ENCODE peak calls at places on chromosomes 13 and 19, in six cellular contexts. One of them, this sample, is unnamed.

GRCh38 chr19:20044663-20045062 is 5.4 kb upstream of the ZNF682 start:
- DNase-seq in DND-41: no peak
- DNase-seq in epithelial cell of proximal tubule: no peak
- DNase-seq in GM23248: no peak
- DNase-seq in neuronal stem cell: no peak
- DNase-seq in A673: no peak
- DNase-seq in this sample: no peak

GRCh38 chr19:18119243-18120105 is 21.9 kb downstream of the MAST3 start:
- DNase-seq in DND-41: peak
- DNase-seq in epithelial cell of proximal tubule: no peak
- DNase-seq in GM23248: no peak
- DNase-seq in neuronal stem cell: no peak
- DNase-seq in A673: no peak
- DNase-seq in this sample: peak

GRCh38 chr13:109500146-109500773 is 286.1 kb downstream of the IRS2 start:
- DNase-seq in DND-41: no peak
- DNase-seq in epithelial cell of proximal tubule: no peak
- DNase-seq in GM23248: no peak
- DNase-seq in neuronal stem cell: peak
- DNase-seq in A673: peak
- DNase-seq in this sample: no peak

GRCh38 chr19:10968527-10969081 is 7.8 kb downstream of the SMARCA4 start:
- DNase-seq in DND-41: peak
- DNase-seq in epithelial cell of proximal tubule: no peak
- DNase-seq in GM23248: no peak
- DNase-seq in neuronal stem cell: no peak
- DNase-seq in A673: no peak
- DNase-seq in this sample: no peak

GRCh38 chr13:23921451-23921888 is 24.2 kb upstream of the C1QTNF9B start:
- DNase-seq in DND-41: no peak
- DNase-seq in epithelial cell of proximal tubule: peak
- DNase-seq in GM23248: peak
- DNase-seq in neuronal stem cell: peak
- DNase-seq in A673: peak
- DNase-seq in this sample: no peak

GRCh38 chr19:6260912-6261636 is 18.7 kb downstream of the MLLT1 start:
- DNase-seq in DND-41: peak
- DNase-seq in epithelial cell of proximal tubule: no peak
- DNase-seq in GM23248: peak
- DNase-seq in neuronal stem cell: no peak
- DNase-seq in A673: peak
- DNase-seq in this sample: no peak

GRCh38 chr13:44368062-44368591 is 5.5 kb upstream of the SERP2 start:
- DNase-seq in DND-41: no peak
- DNase-seq in epithelial cell of proximal tubule: no peak
- DNase-seq in GM23248: peak
- DNase-seq in neuronal stem cell: no peak
- DNase-seq in A673: peak
- DNase-seq in this sample: no peak

GRCh38 chr19:34313188-34313587 is 51.8 kb upstream of the GPI start:
- DNase-seq in DND-41: no peak
- DNase-seq in epithelial cell of proximal tubule: no peak
- DNase-seq in GM23248: peak
- DNase-seq in neuronal stem cell: no peak
- DNase-seq in A673: peak
- DNase-seq in this sample: no peak

GRCh38 chr13:113144255-113144629 is 14.2 kb upstream of the PROZ start:
- DNase-seq in DND-41: no peak
- DNase-seq in epithelial cell of proximal tubule: no peak
- DNase-seq in GM23248: no peak
- DNase-seq in neuronal stem cell: no peak
- DNase-seq in A673: no peak
- DNase-seq in this sample: no peak

GRCh38 chr19:38455031-38455430 is 21.5 kb downstream of the RYR1 start:
- DNase-seq in DND-41: peak
- DNase-seq in epithelial cell of proximal tubule: no peak
- DNase-seq in GM23248: peak
- DNase-seq in neuronal stem cell: no peak
- DNase-seq in A673: peak
- DNase-seq in this sample: no peak

GRCh38 chr19:10105241-10106099 is 692 bp upstream of the PPAN start:
- DNase-seq in DND-41: no peak
- DNase-seq in epithelial cell of proximal tubule: no peak
- DNase-seq in GM23248: peak
- DNase-seq in neuronal stem cell: no peak
- DNase-seq in A673: no peak
- DNase-seq in this sample: peak

GRCh38 chr13:33676700-33677048 is 141.3 kb upstream of the RFC3 start:
- DNase-seq in DND-41: peak
- DNase-seq in epithelial cell of proximal tubule: peak
- DNase-seq in GM23248: peak
- DNase-seq in neuronal stem cell: no peak
- DNase-seq in A673: peak
- DNase-seq in this sample: no peak

GRCh38 chr13:41713405-41713804 is 247.5 kb downstream of the VWA8 start:
- DNase-seq in DND-41: no peak
- DNase-seq in epithelial cell of proximal tubule: no peak
- DNase-seq in GM23248: no peak
- DNase-seq in neuronal stem cell: no peak
- DNase-seq in A673: no peak
- DNase-seq in this sample: no peak
- H3K4me3 ChIP-seq in DND-41: no peak
- H3K4me3 ChIP-seq in epithelial cell of proximal tubule: no peak
- H3K4me3 ChIP-seq in GM23248: no peak
- H3K4me3 ChIP-seq in neuronal stem cell: no peak
- H3K4me3 ChIP-seq in A673: no peak
- H3K4me3 ChIP-seq in this sample: no peak

GRCh38 chr19:48994035-48994386 is 324 bp downstream of the RUVBL2 start:
- DNase-seq in DND-41: no peak
- DNase-seq in epithelial cell of proximal tubule: no peak
- DNase-seq in GM23248: peak
- DNase-seq in neuronal stem cell: no peak
- DNase-seq in A673: no peak
- DNase-seq in this sample: no peak

GRCh38 chr19:48992571-48993174 is 436 bp downstream of the GYS1 start:
- DNase-seq in DND-41: no peak
- DNase-seq in epithelial cell of proximal tubule: no peak
- DNase-seq in GM23248: no peak
- DNase-seq in neuronal stem cell: no peak
- DNase-seq in A673: no peak
- DNase-seq in this sample: no peak

GRCh38 chr19:48993175-48994034 is at the start of the genes GYS1 and RUVBL2:
- DNase-seq in DND-41: peak
- DNase-seq in epithelial cell of proximal tubule: peak
- DNase-seq in GM23248: peak
- DNase-seq in neuronal stem cell: peak
- DNase-seq in A673: peak
- DNase-seq in this sample: peak

GRCh38 chr19:48999481-49000325 is 6.0 kb downstream of the RUVBL2 start:
- DNase-seq in DND-41: peak
- DNase-seq in epithelial cell of proximal tubule: no peak
- DNase-seq in GM23248: peak
- DNase-seq in neuronal stem cell: peak
- DNase-seq in A673: peak
- DNase-seq in this sample: peak

DNA sequence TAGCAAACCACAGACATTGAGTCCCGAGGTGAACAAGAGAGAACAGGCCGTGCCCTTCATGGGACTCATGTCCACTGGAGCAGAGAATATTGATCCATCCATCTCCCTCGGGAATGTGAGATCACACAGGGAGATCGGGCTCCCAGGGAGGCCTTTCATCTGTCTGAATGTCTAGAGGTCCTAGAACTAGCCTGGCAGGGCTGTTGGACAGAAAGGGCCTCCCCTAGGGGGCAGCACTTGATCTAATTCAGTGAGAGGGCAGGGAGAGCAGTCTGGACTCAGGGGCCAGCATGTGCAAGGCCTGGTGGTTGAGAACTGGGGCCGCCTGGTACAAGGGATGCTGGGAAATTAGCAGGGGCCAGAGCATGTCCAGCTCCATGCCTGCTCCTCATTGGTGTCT is 4.3 kb downstream of the RUVBL2 start:
- DNase-seq in DND-41: peak
- DNase-seq in epithelial cell of proximal tubule: no peak
- DNase-seq in GM23248: peak
- DNase-seq in neuronal stem cell: peak
- DNase-seq in A673: peak
- DNase-seq in this sample: peak
- H3K4me3 ChIP-seq in DND-41: no peak
- H3K4me3 ChIP-seq in epithelial cell of proximal tubule: no peak
- H3K4me3 ChIP-seq in GM23248: no peak
- H3K4me3 ChIP-seq in neuronal stem cell: no peak
- H3K4me3 ChIP-seq in A673: no peak
- H3K4me3 ChIP-seq in this sample: no peak

GRCh38 chr19:1854542-1855039 is 6.3 kb upstream of the REXO1 start:
- DNase-seq in DND-41: no peak
- DNase-seq in epithelial cell of proximal tubule: no peak
- DNase-seq in GM23248: peak
- DNase-seq in neuronal stem cell: no peak
- DNase-seq in A673: no peak
- DNase-seq in this sample: no peak

GRCh38 chr19:1854032-1854541 is 5.8 kb upstream of the REXO1 start:
- DNase-seq in DND-41: no peak
- DNase-seq in epithelial cell of proximal tubule: no peak
- DNase-seq in GM23248: no peak
- DNase-seq in neuronal stem cell: no peak
- DNase-seq in A673: no peak
- DNase-seq in this sample: no peak

GRCh38 chr19:1852294-1852646 is 4.0 kb upstream of the REXO1 start:
- DNase-seq in DND-41: peak
- DNase-seq in epithelial cell of proximal tubule: no peak
- DNase-seq in GM23248: no peak
- DNase-seq in neuronal stem cell: no peak
- DNase-seq in A673: peak
- DNase-seq in this sample: no peak

GRCh38 chr19:1852729-1853128 is 4.4 kb upstream of the REXO1 start:
- DNase-seq in DND-41: no peak
- DNase-seq in epithelial cell of proximal tubule: no peak
- DNase-seq in GM23248: no peak
- DNase-seq in neuronal stem cell: no peak
- DNase-seq in A673: peak
- DNase-seq in this sample: no peak

DNA sequence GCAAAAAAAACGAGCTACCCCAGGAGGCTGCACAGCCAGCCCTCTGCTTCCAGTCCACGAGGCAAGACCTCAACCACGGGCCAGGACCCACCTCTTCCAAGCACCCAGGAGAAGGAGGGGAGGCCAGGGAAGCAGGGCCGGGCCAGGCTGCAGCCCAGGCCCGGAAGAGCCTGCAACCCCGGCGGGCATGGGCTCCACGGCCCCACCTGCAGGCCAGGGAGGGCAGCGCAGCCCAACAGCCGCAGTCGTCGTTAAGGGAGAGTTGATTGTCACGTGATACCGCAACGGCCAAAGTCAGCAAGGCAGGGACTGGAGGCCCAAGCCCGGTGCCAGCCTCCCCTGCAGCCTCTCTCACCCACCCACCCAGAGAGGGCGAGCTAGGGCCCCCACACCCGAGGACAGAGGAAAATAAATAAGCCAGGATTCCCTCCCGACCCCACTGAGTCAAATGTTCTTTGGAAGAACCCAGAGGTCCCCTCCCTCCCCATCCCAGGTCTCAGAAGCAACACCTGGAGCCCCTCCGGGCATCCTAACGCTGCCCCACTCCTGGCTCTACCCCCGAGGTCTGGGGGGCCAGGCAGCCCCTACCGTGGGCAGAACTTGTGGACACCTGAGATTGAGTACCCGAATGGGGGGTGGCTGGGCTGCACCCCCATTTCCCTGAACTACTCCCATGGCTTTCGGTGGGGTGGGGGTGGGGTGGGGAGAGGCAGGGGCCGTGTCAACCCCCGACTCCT is 5.2 kb upstream of the REXO1 start:
- DNase-seq in DND-41: peak
- DNase-seq in epithelial cell of proximal tubule: no peak
- DNase-seq in GM23248: peak
- DNase-seq in neuronal stem cell: no peak
- DNase-seq in A673: peak
- DNase-seq in this sample: peak
- H3K4me3 ChIP-seq in DND-41: no peak
- H3K4me3 ChIP-seq in epithelial cell of proximal tubule: no peak
- H3K4me3 ChIP-seq in GM23248: no peak
- H3K4me3 ChIP-seq in neuronal stem cell: no peak
- H3K4me3 ChIP-seq in A673: no peak
- H3K4me3 ChIP-seq in this sample: no peak

GRCh38 chr19:46298477-46299003 is 1.7 kb downstream of the HIF3A start:
- DNase-seq in DND-41: no peak
- DNase-seq in epithelial cell of proximal tubule: no peak
- DNase-seq in GM23248: no peak
- DNase-seq in neuronal stem cell: no peak
- DNase-seq in A673: no peak
- DNase-seq in this sample: no peak
- H3K4me3 ChIP-seq in DND-41: no peak
- H3K4me3 ChIP-seq in epithelial cell of proximal tubule: no peak
- H3K4me3 ChIP-seq in GM23248: peak
- H3K4me3 ChIP-seq in neuronal stem cell: no peak
- H3K4me3 ChIP-seq in A673: peak
- H3K4me3 ChIP-seq in this sample: no peak

DNA sequence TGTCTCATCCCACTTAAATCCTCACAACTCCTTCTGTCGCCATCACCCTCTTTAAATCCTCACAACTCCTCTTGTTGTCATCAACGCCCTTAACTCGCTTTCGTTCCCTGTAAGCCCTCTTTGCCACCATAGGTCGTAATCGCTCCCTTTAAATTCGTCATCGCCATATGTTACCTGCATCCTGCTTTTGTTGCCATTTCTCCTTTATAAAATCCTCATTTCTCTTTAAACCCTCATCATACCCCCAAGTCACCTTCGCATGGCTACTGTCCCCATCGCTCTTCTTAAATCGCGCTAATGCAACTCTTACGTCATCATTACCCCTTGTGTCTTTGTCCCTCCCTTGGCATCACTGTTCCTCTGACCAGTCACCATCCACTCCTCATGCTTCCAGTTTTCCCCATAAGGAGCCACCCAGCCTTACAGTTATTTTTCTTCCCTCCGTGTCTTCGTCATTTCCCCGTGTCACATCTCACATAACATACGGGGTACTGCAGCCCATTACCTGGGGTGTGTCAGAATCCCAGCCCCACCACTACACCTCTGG is 539 bp downstream of the PLD3 start:
- DNase-seq in DND-41: no peak
- DNase-seq in epithelial cell of proximal tubule: peak
- DNase-seq in GM23248: peak
- DNase-seq in neuronal stem cell: no peak
- DNase-seq in A673: peak
- DNase-seq in this sample: no peak
- H3K4me3 ChIP-seq in DND-41: peak
- H3K4me3 ChIP-seq in epithelial cell of proximal tubule: peak
- H3K4me3 ChIP-seq in GM23248: peak
- H3K4me3 ChIP-seq in neuronal stem cell: peak
- H3K4me3 ChIP-seq in A673: peak
- H3K4me3 ChIP-seq in this sample: peak

GRCh38 chr19:3402631-3403443 is 36.5 kb downstream of the NFIC start:
- DNase-seq in DND-41: no peak
- DNase-seq in epithelial cell of proximal tubule: no peak
- DNase-seq in GM23248: no peak
- DNase-seq in neuronal stem cell: no peak
- DNase-seq in A673: no peak
- DNase-seq in this sample: no peak
- H3K4me3 ChIP-seq in DND-41: no peak
- H3K4me3 ChIP-seq in epithelial cell of proximal tubule: peak
- H3K4me3 ChIP-seq in GM23248: peak
- H3K4me3 ChIP-seq in neuronal stem cell: no peak
- H3K4me3 ChIP-seq in A673: no peak
- H3K4me3 ChIP-seq in this sample: no peak

This sample was measured in CD8-positive, alpha-beta memory T cell.